ENCODE peak calls at places on chromosomes 7 and 10, in nine cellular contexts. S is EL; Z is NB4; W is HEK293T; G is CD4-positive, alpha-beta T cell; F is A549; D is GM04504; A is ecto neural progenitor cell; P is AG09309. L is an unnamed sample.

GRCh38 chr7:107505997-107506682 is 36.3 kb downstream of the GPR22 start:
- DNase-seq in S (no peak), Z (no peak), W (no peak), G (no peak), F (no peak), D (no peak), A (no peak), P (no peak), L (no peak)

GRCh38 chr10:46550076-46550790 is 6.2 kb downstream of the GPRIN2 start:
- DNase-seq in S (no peak), Z (no peak), W (no peak), G (no peak), F (no peak), D (no peak), A (peak; percentile 44), P (no peak), L (no peak)

GRCh38 chr7:5255832-5256231 is 26.9 kb upstream of the SLC29A4 start:
- DNase-seq in S (no peak), Z (peak; percentile 51), W (no peak), G (no peak), F (no peak), D (no peak), A (no peak), P (no peak), L (no peak)

GRCh38 chr10:109701583-109702215 is 221.6 kb downstream of the XPNPEP1 start:
- DNase-seq in S (no peak), Z (no peak), W (no peak), G (no peak), F (no peak), D (no peak), A (no peak), P (no peak), L (no peak)

GRCh38 chr7:47690902-47691558 is 109.1 kb upstream of the TNS3 start:
- DNase-seq in S (peak; percentile 78), Z (no peak), W (no peak), G (no peak), F (no peak), D (peak; percentile 88), A (no peak), P (peak; percentile 63), L (no peak)

GRCh38 chr7:2470204-2471021 is 5.8 kb downstream of the GRIFIN start:
- DNase-seq in S (no peak), Z (no peak), W (no peak), G (no peak), F (no peak), D (no peak), A (no peak), P (no peak), L (no peak)

GRCh38 chr7:26584964-26585650 is 279.3 kb downstream of the SKAP2 start:
- DNase-seq in S (no peak), Z (no peak), W (peak; percentile 34), G (no peak), F (no peak), D (no peak), A (no peak), P (no peak), L (no peak)

GRCh38 chr7:95997632-95998031 is 225.3 kb downstream of the DYNC1I1 start:
- DNase-seq in S (no peak), Z (no peak), W (no peak), G (no peak), F (no peak), D (no peak), A (no peak), P (no peak), L (no peak)

GRCh38 chr10:15571570-15571969 is 148.2 kb downstream of the ITGA8 start:
- DNase-seq in S (peak; percentile 63), Z (no peak), W (no peak), G (no peak), F (no peak), D (no peak), A (no peak), P (no peak), L (no peak)

GRCh38 chr10:120221873-120222485 is 235.0 kb upstream of the PLPP4 start:
- DNase-seq in S (peak; percentile 61), Z (peak; percentile 66), W (peak; percentile 81), G (no peak), F (peak; percentile 61), D (peak; percentile 18), A (no peak), P (peak; percentile 2), L (peak; percentile 18)

GRCh38 chr7:129308047-129308446 is 83.2 kb downstream of the AHCYL2 start:
- DNase-seq in S (peak; percentile 59), Z (peak; percentile 28), W (no peak), G (no peak), F (no peak), D (no peak), A (no peak), P (no peak), L (no peak)

GRCh38 chr10:69802424-69803161 is 887 bp downstream of the COL13A1 start:
- DNase-seq in S (peak; percentile 70), Z (no peak), W (peak; percentile 62), G (no peak), F (peak; percentile 25), D (no peak), A (peak; percentile 80), P (no peak), L (no peak)

GRCh38 chr7:51150193-51150592 is 166.4 kb downstream of the COBL start:
- DNase-seq in S (no peak), Z (no peak), W (no peak), G (no peak), F (no peak), D (no peak), A (no peak), P (no peak), L (no peak)